ENCODE peak calls at places on chromosomes 4 and X, in four cellular contexts. One of them, this sample, is unnamed.

GRCh38 chr4:175306436-175306835 is 388.3 kb downstream of the ADAM29 start:
- DNase-seq in GM23248: no peak
- DNase-seq in esophagus squamous epithelium: no peak
- DNase-seq in transverse colon: no peak
- DNase-seq in this sample: no peak

GRCh38 chrX:9866633-9867032 is 80.4 kb downstream of the SHROOM2 start:
- DNase-seq in GM23248: no peak
- DNase-seq in esophagus squamous epithelium: no peak
- DNase-seq in transverse colon: no peak
- DNase-seq in this sample: no peak

GRCh38 chrX:110853610-110854009 is 58.0 kb upstream of the CHRDL1 start:
- DNase-seq in GM23248: peak; percentile 53
- DNase-seq in esophagus squamous epithelium: no peak
- DNase-seq in transverse colon: no peak
- DNase-seq in this sample: peak; percentile 42

GRCh38 chr4:40193018-40193571 is 3.7 kb upstream of the RHOH start:
- DNase-seq in GM23248: no peak
- DNase-seq in esophagus squamous epithelium: no peak
- DNase-seq in transverse colon: peak; percentile 51
- DNase-seq in this sample: no peak

GRCh38 chr4:64250488-64250887 is 158.8 kb downstream of the TECRL start:
- DNase-seq in GM23248: no peak
- DNase-seq in esophagus squamous epithelium: no peak
- DNase-seq in transverse colon: no peak
- DNase-seq in this sample: no peak

GRCh38 chr4:141652161-141652778 is 15.9 kb downstream of the IL15 start:
- DNase-seq in GM23248: peak; percentile 64
- DNase-seq in esophagus squamous epithelium: no peak
- DNase-seq in transverse colon: no peak
- DNase-seq in this sample: no peak

GRCh38 chrX:130049821-130050220 is 60.5 kb downstream of the ELF4 start:
- DNase-seq in GM23248: no peak
- DNase-seq in esophagus squamous epithelium: no peak
- DNase-seq in transverse colon: no peak
- DNase-seq in this sample: no peak

GRCh38 chr4:169620846-169621228 is 459 bp downstream of the CLCN3 start:
- DNase-seq in GM23248: peak; percentile 57
- DNase-seq in esophagus squamous epithelium: no peak
- DNase-seq in transverse colon: peak; percentile 28
- DNase-seq in this sample: peak; percentile 48

GRCh38 chr4:139085141-139085540 is 69.6 kb downstream of the NOCT start:
- DNase-seq in GM23248: peak; percentile 57
- DNase-seq in esophagus squamous epithelium: no peak
- DNase-seq in transverse colon: no peak
- DNase-seq in this sample: peak; percentile 6

GRCh38 chrX:150202641-150203248 is 160.4 kb upstream of the MAMLD1 start:
- DNase-seq in GM23248: peak; percentile 80
- DNase-seq in esophagus squamous epithelium: no peak
- DNase-seq in transverse colon: no peak
- DNase-seq in this sample: peak; percentile 16

GRCh38 chr4:141645611-141646340 is 9.4 kb downstream of the IL15 start:
- DNase-seq in GM23248: peak; percentile 95
- DNase-seq in esophagus squamous epithelium: no peak
- DNase-seq in transverse colon: no peak
- DNase-seq in this sample: peak; percentile 81

GRCh38 chrX:139982856-139983255 is 17.5 kb upstream of the CXorf66 start:
- DNase-seq in GM23248: no peak
- DNase-seq in esophagus squamous epithelium: no peak
- DNase-seq in transverse colon: no peak
- DNase-seq in this sample: no peak

GRCh38 chr4:152161676-152162330 is 374.1 kb downstream of the FBXW7 start:
- DNase-seq in GM23248: peak; percentile 80
- DNase-seq in esophagus squamous epithelium: no peak
- DNase-seq in transverse colon: no peak
- DNase-seq in this sample: peak; percentile 35

GRCh38 chrX:5051831-5052491 is 1176.7 kb downstream of the NLGN4X start:
- DNase-seq in GM23248: no peak
- DNase-seq in esophagus squamous epithelium: no peak
- DNase-seq in transverse colon: peak; percentile 13
- DNase-seq in this sample: peak; percentile 82

GRCh38 chr4:4761128-4761991 is 98.1 kb upstream of the MSX1 start:
- DNase-seq in GM23248: peak; percentile 25
- DNase-seq in esophagus squamous epithelium: no peak
- DNase-seq in transverse colon: no peak
- DNase-seq in this sample: no peak

GRCh38 chrX:110915579-110915978 is 120.0 kb upstream of the CHRDL1 start:
- DNase-seq in GM23248: no peak
- DNase-seq in esophagus squamous epithelium: no peak
- DNase-seq in transverse colon: no peak
- DNase-seq in this sample: no peak

GRCh38 chrX:40420899-40421729 is 159.7 kb upstream of the ATP6AP2 start:
- DNase-seq in GM23248: peak; percentile 2
- DNase-seq in esophagus squamous epithelium: no peak
- DNase-seq in transverse colon: no peak
- DNase-seq in this sample: peak; percentile 52

GRCh38 chr4:17094811-17095210 is 196.4 kb upstream of the LDB2 start:
- DNase-seq in GM23248: peak; percentile 31
- DNase-seq in esophagus squamous epithelium: no peak
- DNase-seq in transverse colon: no peak
- DNase-seq in this sample: no peak

GRCh38 chr4:48813984-48814383 is 16.9 kb upstream of the OCIAD1 start:
- DNase-seq in GM23248: no peak
- DNase-seq in esophagus squamous epithelium: no peak
- DNase-seq in transverse colon: no peak
- DNase-seq in this sample: no peak

GRCh38 chrX:72029473-72030411 is 102.0 kb downstream of the RTL5 start:
- DNase-seq in GM23248: peak; percentile 83
- DNase-seq in esophagus squamous epithelium: no peak
- DNase-seq in transverse colon: no peak
- DNase-seq in this sample: peak; percentile 77

GRCh38 chr4:73945674-73946449 is 36.0 kb downstream of the PF4 start:
- DNase-seq in GM23248: no peak
- DNase-seq in esophagus squamous epithelium: no peak
- DNase-seq in transverse colon: no peak
- DNase-seq in this sample: no peak

GRCh38 chr4:33837043-33837442 is 2407.3 kb downstream of the ARAP2 start:
- DNase-seq in GM23248: peak; percentile 72
- DNase-seq in esophagus squamous epithelium: no peak
- DNase-seq in transverse colon: no peak
- DNase-seq in this sample: peak; percentile 28

GRCh38 chr4:53629296-53629695 is 38.0 kb upstream of the LNX1 start:
- DNase-seq in GM23248: no peak
- DNase-seq in esophagus squamous epithelium: no peak
- DNase-seq in transverse colon: no peak
- DNase-seq in this sample: no peak

GRCh38 chrX:1451676-1452496 is 823 bp downstream of the ASMTL start:
- DNase-seq in GM23248: no peak
- DNase-seq in esophagus squamous epithelium: no peak
- DNase-seq in transverse colon: peak; percentile 33
- DNase-seq in this sample: no peak

GRCh38 chr4:147837435-147837834 is 105.5 kb downstream of the ARHGAP10 start:
- DNase-seq in GM23248: peak; percentile 19
- DNase-seq in esophagus squamous epithelium: no peak
- DNase-seq in transverse colon: no peak
- DNase-seq in this sample: no peak

GRCh38 chr4:122895336-122895995 is 26.9 kb downstream of the NUDT6 start:
- DNase-seq in GM23248: no peak
- DNase-seq in esophagus squamous epithelium: no peak
- DNase-seq in transverse colon: no peak
- DNase-seq in this sample: no peak

GRCh38 chr4:173717581-173717980 is 187.6 kb upstream of the HAND2 start:
- DNase-seq in GM23248: no peak
- DNase-seq in esophagus squamous epithelium: no peak
- DNase-seq in transverse colon: no peak
- DNase-seq in this sample: no peak

GRCh38 chrX:105646592-105647372 is 175.6 kb upstream of the NRK start:
- DNase-seq in GM23248: no peak
- DNase-seq in esophagus squamous epithelium: no peak
- DNase-seq in transverse colon: no peak
- DNase-seq in this sample: no peak

DNA sequence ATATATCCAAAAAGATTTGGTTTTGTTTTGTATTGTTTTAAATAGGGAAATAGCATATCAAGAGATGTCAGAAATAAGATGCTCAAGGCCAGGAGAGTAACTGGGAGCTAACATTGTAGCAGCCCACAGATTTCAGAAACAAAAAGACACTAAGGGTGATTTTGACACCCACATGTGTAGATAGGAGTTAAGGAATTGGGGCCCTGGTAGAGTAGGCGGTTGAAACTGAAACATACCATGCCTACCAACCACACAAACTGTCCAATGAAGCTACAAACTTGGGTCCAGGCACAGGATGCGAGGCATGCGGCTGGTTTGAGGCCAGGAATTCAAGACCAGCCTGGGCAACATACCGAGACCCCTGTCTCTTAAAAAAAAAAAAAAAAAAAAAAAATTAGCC is 6.3 kb upstream of the HSPA4L start:
- DNase-seq in GM23248: no peak
- DNase-seq in esophagus squamous epithelium: no peak
- DNase-seq in transverse colon: no peak
- DNase-seq in this sample: no peak
- H3K9me3 ChIP-seq in GM23248: no peaks in the 10 kb centered on the region
- H3K9me3 ChIP-seq in esophagus squamous epithelium: no peaks in the 10 kb centered on the region
- H3K9me3 ChIP-seq in transverse colon: no peaks in the 10 kb centered on the region
- H3K9me3 ChIP-seq in this sample: no peaks in the 10 kb centered on the region

GRCh38 chr4:6742507-6742906 is 26.5 kb downstream of the BLOC1S4 start:
- DNase-seq in GM23248: no peak
- DNase-seq in esophagus squamous epithelium: no peak
- DNase-seq in transverse colon: no peak
- DNase-seq in this sample: no peak

GRCh38 chr4:6742989-6743388 is 27.0 kb downstream of the BLOC1S4 start:
- DNase-seq in GM23248: no peak
- DNase-seq in esophagus squamous epithelium: no peak
- DNase-seq in transverse colon: no peak
- DNase-seq in this sample: no peak

GRCh38 chr4:6740347-6740746 is 24.4 kb downstream of the BLOC1S4 start:
- DNase-seq in GM23248: no peak
- DNase-seq in esophagus squamous epithelium: no peak
- DNase-seq in transverse colon: no peak
- DNase-seq in this sample: no peak

GRCh38 chr4:6734165-6734786 is 18.3 kb downstream of the BLOC1S4 start:
- DNase-seq in GM23248: no peak
- DNase-seq in esophagus squamous epithelium: no peak
- DNase-seq in transverse colon: no peak
- DNase-seq in this sample: no peak

GRCh38 chr4:6739920-6740319 is 23.9 kb downstream of the BLOC1S4 start:
- DNase-seq in GM23248: no peak
- DNase-seq in esophagus squamous epithelium: no peak
- DNase-seq in transverse colon: no peak
- DNase-seq in this sample: no peak
- H3K9me3 ChIP-seq in GM23248: no peaks in the 10 kb centered on the region
- H3K9me3 ChIP-seq in esophagus squamous epithelium: no peaks in the 10 kb centered on the region
- H3K9me3 ChIP-seq in transverse colon: no peaks in the 10 kb centered on the region
- H3K9me3 ChIP-seq in this sample: no peaks in the 10 kb centered on the region

DNA sequence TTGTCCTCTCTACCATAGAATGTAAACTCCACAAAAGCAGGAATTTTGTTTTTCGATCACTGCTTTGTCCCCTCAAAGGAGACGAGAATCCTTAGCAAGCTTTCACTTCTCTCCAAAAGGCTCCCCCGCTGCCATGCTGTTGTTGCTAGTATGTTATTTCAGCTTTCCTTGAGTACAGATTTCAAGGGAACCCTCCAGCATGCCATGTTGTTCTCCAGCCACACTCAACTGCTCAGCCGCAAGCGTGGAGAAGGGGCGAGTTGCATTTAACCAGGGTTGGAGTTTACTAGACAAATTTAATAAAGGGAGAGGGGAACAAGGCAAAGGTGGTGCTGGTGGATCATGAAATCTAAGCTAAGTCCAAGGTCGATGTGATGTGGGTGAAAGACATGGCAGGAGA is 23.1 kb downstream of the NSDHL start:
- DNase-seq in GM23248: no peak
- DNase-seq in esophagus squamous epithelium: no peak
- DNase-seq in transverse colon: no peak
- DNase-seq in this sample: no peak
- H3K9me3 ChIP-seq in GM23248: no peaks in the 10 kb centered on the region
- H3K9me3 ChIP-seq in esophagus squamous epithelium: no peaks in the 10 kb centered on the region
- H3K9me3 ChIP-seq in transverse colon: no peaks in the 10 kb centered on the region
- H3K9me3 ChIP-seq in this sample: no peaks in the 10 kb centered on the region

GRCh38 chrX:37753384-37753783 is 26.5 kb upstream of the CYBB start:
- DNase-seq in GM23248: no peak
- DNase-seq in esophagus squamous epithelium: no peak
- DNase-seq in transverse colon: no peak
- DNase-seq in this sample: no peak

GRCh38 chrX:37755073-37755472 is 24.8 kb upstream of the CYBB start:
- DNase-seq in GM23248: no peak
- DNase-seq in esophagus squamous epithelium: no peak
- DNase-seq in transverse colon: peak; percentile 10
- DNase-seq in this sample: no peak

GRCh38 chrX:37757082-37757481 is 22.8 kb upstream of the CYBB start:
- DNase-seq in GM23248: no peak
- DNase-seq in esophagus squamous epithelium: no peak
- DNase-seq in transverse colon: no peak
- DNase-seq in this sample: no peak

GRCh38 chrX:37752941-37753340 is 26.9 kb upstream of the CYBB start:
- DNase-seq in GM23248: no peak
- DNase-seq in esophagus squamous epithelium: no peak
- DNase-seq in transverse colon: no peak
- DNase-seq in this sample: no peak

GRCh38 chrX:37754518-37754917 is 25.3 kb upstream of the CYBB start:
- DNase-seq in GM23248: no peak
- DNase-seq in esophagus squamous epithelium: no peak
- DNase-seq in transverse colon: no peak
- DNase-seq in this sample: no peak
- H3K9me3 ChIP-seq in GM23248: no peaks in the 10 kb centered on the region
- H3K9me3 ChIP-seq in esophagus squamous epithelium: no peaks in the 10 kb centered on the region
- H3K9me3 ChIP-seq in transverse colon: no peaks in the 10 kb centered on the region
- H3K9me3 ChIP-seq in this sample: no peaks in the 10 kb centered on the region

GRCh38 chr4:253936-254756 is 51.1 kb downstream of the ZNF732 start:
- DNase-seq in GM23248: no peak
- DNase-seq in esophagus squamous epithelium: no peak
- DNase-seq in transverse colon: no peak
- DNase-seq in this sample: no peak

GRCh38 chr4:252065-252601 is 53.1 kb downstream of the ZNF732 start:
- DNase-seq in GM23248: no peak
- DNase-seq in esophagus squamous epithelium: no peak
- DNase-seq in transverse colon: no peak
- DNase-seq in this sample: no peak

DNA sequence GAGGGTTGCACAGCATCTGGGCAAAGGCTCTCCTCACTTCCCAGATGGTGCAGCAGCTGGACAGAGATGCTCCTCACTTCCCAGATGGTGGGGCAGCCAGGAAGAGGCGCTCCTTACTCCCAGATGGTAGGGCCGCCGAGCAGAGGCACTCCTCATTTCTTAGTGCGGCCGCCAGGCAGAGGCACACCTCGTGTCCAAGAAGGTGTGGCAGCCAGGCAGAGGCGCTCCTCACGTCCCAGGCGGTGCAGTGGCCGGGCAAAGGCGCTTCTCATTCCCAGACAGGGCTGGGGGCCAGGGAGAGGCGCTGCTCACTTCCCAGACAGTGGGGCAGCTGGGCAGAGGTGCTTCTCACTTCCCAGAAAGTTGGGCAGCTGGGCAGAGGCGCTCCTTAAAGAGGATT is 48.8 kb downstream of the ZNF732 start:
- DNase-seq in GM23248: no peak
- DNase-seq in esophagus squamous epithelium: no peak
- DNase-seq in transverse colon: no peak
- DNase-seq in this sample: no peak
- H3K9me3 ChIP-seq in GM23248: peaks cover 22% of the 10 kb centered on the region
- H3K9me3 ChIP-seq in esophagus squamous epithelium: peaks cover 74% of the 10 kb centered on the region
- H3K9me3 ChIP-seq in transverse colon: peaks cover 70% of the 10 kb centered on the region
- H3K9me3 ChIP-seq in this sample: peaks cover 55% of the 10 kb centered on the region

This sample was measured in mammary epithelial cell.